ENCODE peak calls at places on chromosomes 16 and 17, in seven cellular contexts. One of them, this sample, is unnamed.

GRCh38 chr16:5186381-5186903 is 88.8 kb upstream of the EEF2KMT start:
- DNase-seq in cardiac fibroblast: no peak
- DNase-seq in GM13977: no peak
- DNase-seq in tibial nerve: no peak
- DNase-seq in HCT116: no peak
- DNase-seq in upper lobe of right lung: no peak
- DNase-seq in Calu3: no peak
- DNase-seq in this sample: no peak

GRCh38 chr17:16314859-16315258 is 38.4 kb downstream of the CENPV start:
- DNase-seq in GM13977: no peak
- DNase-seq in tibial nerve: no peak
- DNase-seq in cardiac fibroblast: no peak
- DNase-seq in Calu3: no peak
- DNase-seq in HCT116: no peak
- DNase-seq in upper lobe of right lung: no peak
- DNase-seq in this sample: no peak

GRCh38 chr16:3652373-3653037 is 2.0 kb upstream of the DNASE1 start:
- DNase-seq in cardiac fibroblast: no peak
- DNase-seq in Calu3: no peak
- DNase-seq in HCT116: no peak
- DNase-seq in upper lobe of right lung: peak
- DNase-seq in GM13977: no peak
- DNase-seq in tibial nerve: peak
- DNase-seq in this sample: no peak

GRCh38 chr16:74846714-74847113 is 72.1 kb upstream of the FA2H start:
- DNase-seq in GM13977: no peak
- DNase-seq in tibial nerve: no peak
- DNase-seq in HCT116: no peak
- DNase-seq in upper lobe of right lung: no peak
- DNase-seq in cardiac fibroblast: no peak
- DNase-seq in Calu3: no peak
- DNase-seq in this sample: no peak

GRCh38 chr17:53516643-53517042 is 306.1 kb upstream of the KIF2B start:
- DNase-seq in upper lobe of right lung: no peak
- DNase-seq in GM13977: no peak
- DNase-seq in tibial nerve: no peak
- DNase-seq in Calu3: peak
- DNase-seq in cardiac fibroblast: peak
- DNase-seq in HCT116: no peak
- DNase-seq in this sample: no peak

GRCh38 chr16:6684076-6684673 is 648.5 kb upstream of the RBFOX1 start:
- DNase-seq in HCT116: no peak
- DNase-seq in upper lobe of right lung: no peak
- DNase-seq in GM13977: no peak
- DNase-seq in Calu3: peak
- DNase-seq in cardiac fibroblast: no peak
- DNase-seq in tibial nerve: no peak
- DNase-seq in this sample: peak

GRCh38 chr16:53558665-53559064 is 55.7 kb upstream of the AKTIP start:
- DNase-seq in tibial nerve: no peak
- DNase-seq in HCT116: no peak
- DNase-seq in Calu3: no peak
- DNase-seq in cardiac fibroblast: no peak
- DNase-seq in GM13977: no peak
- DNase-seq in upper lobe of right lung: no peak
- DNase-seq in this sample: no peak

GRCh38 chr17:73340093-73340596 is 28.3 kb upstream of the CDC42EP4 start:
- DNase-seq in HCT116: peak
- DNase-seq in Calu3: peak
- DNase-seq in tibial nerve: no peak
- DNase-seq in cardiac fibroblast: peak
- DNase-seq in upper lobe of right lung: no peak
- DNase-seq in GM13977: no peak
- DNase-seq in this sample: no peak

GRCh38 chr17:64718058-64718457 is 56.0 kb upstream of the SMURF2 start:
- DNase-seq in GM13977: no peak
- DNase-seq in upper lobe of right lung: no peak
- DNase-seq in HCT116: no peak
- DNase-seq in Calu3: no peak
- DNase-seq in cardiac fibroblast: no peak
- DNase-seq in tibial nerve: no peak
- DNase-seq in this sample: no peak

GRCh38 chr17:42843358-42843934 is 934 bp upstream of the AOC2 start:
- DNase-seq in GM13977: peak
- DNase-seq in Calu3: peak
- DNase-seq in HCT116: peak
- DNase-seq in upper lobe of right lung: no peak
- DNase-seq in tibial nerve: no peak
- DNase-seq in cardiac fibroblast: peak
- DNase-seq in this sample: peak

GRCh38 chr17:76547183-76547641 is 7.4 kb downstream of the PRCD start:
- DNase-seq in cardiac fibroblast: peak
- DNase-seq in Calu3: peak
- DNase-seq in GM13977: peak
- DNase-seq in tibial nerve: no peak
- DNase-seq in upper lobe of right lung: no peak
- DNase-seq in HCT116: no peak
- DNase-seq in this sample: peak

GRCh38 chr16:22915003-22915402 is 101.0 kb downstream of the HS3ST2 start:
- DNase-seq in HCT116: no peak
- DNase-seq in Calu3: no peak
- DNase-seq in tibial nerve: no peak
- DNase-seq in cardiac fibroblast: no peak
- DNase-seq in GM13977: no peak
- DNase-seq in upper lobe of right lung: no peak
- DNase-seq in this sample: no peak

GRCh38 chr16:19831678-19832077 is 53.0 kb downstream of the GPRC5B start:
- DNase-seq in HCT116: no peak
- DNase-seq in tibial nerve: no peak
- DNase-seq in Calu3: peak
- DNase-seq in GM13977: no peak
- DNase-seq in cardiac fibroblast: peak
- DNase-seq in upper lobe of right lung: no peak
- DNase-seq in this sample: no peak

GRCh38 chr16:3715430-3715829 is 1.9 kb downstream of the TRAP1 start:
- DNase-seq in HCT116: no peak
- DNase-seq in GM13977: no peak
- DNase-seq in upper lobe of right lung: no peak
- DNase-seq in cardiac fibroblast: no peak
- DNase-seq in Calu3: no peak
- DNase-seq in tibial nerve: no peak
- DNase-seq in this sample: no peak

GRCh38 chr16:50024207-50024606 is 818 bp upstream of the CNEP1R1 start:
- DNase-seq in upper lobe of right lung: no peak
- DNase-seq in cardiac fibroblast: no peak
- DNase-seq in HCT116: no peak
- DNase-seq in tibial nerve: no peak
- DNase-seq in Calu3: no peak
- DNase-seq in GM13977: no peak
- DNase-seq in this sample: no peak

GRCh38 chr16:50024684-50025543 is at the start of gene CNEP1R1:
- DNase-seq in upper lobe of right lung: peak
- DNase-seq in cardiac fibroblast: peak
- DNase-seq in GM13977: peak
- DNase-seq in HCT116: peak
- DNase-seq in Calu3: peak
- DNase-seq in tibial nerve: peak
- DNase-seq in this sample: peak

GRCh38 chr16:50025544-50025931 is 513 bp downstream of the CNEP1R1 start:
- DNase-seq in HCT116: no peak
- DNase-seq in cardiac fibroblast: peak
- DNase-seq in upper lobe of right lung: no peak
- DNase-seq in GM13977: peak
- DNase-seq in tibial nerve: no peak
- DNase-seq in Calu3: no peak
- DNase-seq in this sample: peak

GRCh38 chr16:50023626-50024025 is 1.4 kb upstream of the CNEP1R1 start:
- DNase-seq in GM13977: no peak
- DNase-seq in tibial nerve: no peak
- DNase-seq in cardiac fibroblast: no peak
- DNase-seq in HCT116: no peak
- DNase-seq in Calu3: no peak
- DNase-seq in upper lobe of right lung: no peak
- DNase-seq in this sample: no peak

GRCh38 chr16:50021509-50021908 is 3.5 kb upstream of the CNEP1R1 start:
- DNase-seq in tibial nerve: no peak
- DNase-seq in cardiac fibroblast: peak
- DNase-seq in HCT116: no peak
- DNase-seq in Calu3: no peak
- DNase-seq in upper lobe of right lung: no peak
- DNase-seq in GM13977: peak
- DNase-seq in this sample: no peak
- TF ChIP-seq CTCF in tibial nerve: no peak
- TF ChIP-seq CTCF in cardiac fibroblast: peak
- TF ChIP-seq CTCF in HCT116: no peak
- TF ChIP-seq CTCF in Calu3: no peak
- TF ChIP-seq CTCF in upper lobe of right lung: peak
- TF ChIP-seq CTCF in GM13977: peak
- TF ChIP-seq CTCF in this sample: no peak

GRCh38 chr16:81752876-81753227 is 26.2 kb upstream of the PLCG2 start:
- DNase-seq in tibial nerve: no peak
- DNase-seq in cardiac fibroblast: no peak
- DNase-seq in Calu3: no peak
- DNase-seq in HCT116: no peak
- DNase-seq in GM13977: no peak
- DNase-seq in upper lobe of right lung: no peak
- DNase-seq in this sample: no peak

GRCh38 chr16:81755915-81756644 is 23.0 kb upstream of the PLCG2 start:
- DNase-seq in Calu3: no peak
- DNase-seq in upper lobe of right lung: no peak
- DNase-seq in GM13977: no peak
- DNase-seq in cardiac fibroblast: peak
- DNase-seq in HCT116: no peak
- DNase-seq in tibial nerve: no peak
- DNase-seq in this sample: no peak

GRCh38 chr16:81754810-81755209 is 24.3 kb upstream of the PLCG2 start:
- DNase-seq in tibial nerve: no peak
- DNase-seq in Calu3: no peak
- DNase-seq in HCT116: no peak
- DNase-seq in upper lobe of right lung: no peak
- DNase-seq in cardiac fibroblast: no peak
- DNase-seq in GM13977: no peak
- DNase-seq in this sample: no peak

DNA sequence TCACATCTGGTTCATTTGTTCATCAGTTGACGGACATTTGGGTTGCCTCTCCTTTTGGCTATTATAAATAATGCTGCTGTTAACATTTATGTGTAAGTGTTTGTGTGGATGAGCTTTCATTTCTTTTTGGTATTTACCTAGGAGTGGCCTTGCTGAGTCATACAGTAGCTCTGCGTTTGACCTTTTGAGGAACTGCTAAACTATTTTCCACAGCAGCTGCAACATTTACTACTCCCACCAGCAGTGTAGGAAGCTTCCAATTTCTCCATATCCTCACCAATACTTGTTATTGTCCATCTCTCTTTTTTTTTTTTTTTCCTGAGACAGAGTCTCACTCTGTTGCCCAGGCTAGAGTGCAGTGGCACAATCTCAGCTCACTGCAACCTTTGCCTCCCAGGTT is 20.7 kb upstream of the PLCG2 start:
- DNase-seq in Calu3: peak
- DNase-seq in GM13977: no peak
- DNase-seq in HCT116: peak
- DNase-seq in tibial nerve: no peak
- DNase-seq in upper lobe of right lung: no peak
- DNase-seq in cardiac fibroblast: peak
- DNase-seq in this sample: no peak
- TF ChIP-seq CTCF in Calu3: no peak
- TF ChIP-seq CTCF in GM13977: no peak
- TF ChIP-seq CTCF in HCT116: no peak
- TF ChIP-seq CTCF in tibial nerve: no peak
- TF ChIP-seq CTCF in upper lobe of right lung: no peak
- TF ChIP-seq CTCF in cardiac fibroblast: no peak
- TF ChIP-seq CTCF in this sample: no peak

GRCh38 chr16:11876306-11876705 is 25.0 kb upstream of the RSL1D1 start:
- DNase-seq in Calu3: no peak
- DNase-seq in upper lobe of right lung: peak
- DNase-seq in HCT116: no peak
- DNase-seq in cardiac fibroblast: no peak
- DNase-seq in tibial nerve: no peak
- DNase-seq in GM13977: no peak
- DNase-seq in this sample: no peak

GRCh38 chr16:11884035-11884434 is 31.7 kb downstream of the GSPT1 start:
- DNase-seq in cardiac fibroblast: no peak
- DNase-seq in tibial nerve: no peak
- DNase-seq in upper lobe of right lung: no peak
- DNase-seq in HCT116: no peak
- DNase-seq in Calu3: no peak
- DNase-seq in GM13977: no peak
- DNase-seq in this sample: no peak

GRCh38 chr16:11875721-11876120 is 24.4 kb upstream of the RSL1D1 start:
- DNase-seq in GM13977: no peak
- DNase-seq in tibial nerve: no peak
- DNase-seq in HCT116: no peak
- DNase-seq in upper lobe of right lung: no peak
- DNase-seq in Calu3: no peak
- DNase-seq in cardiac fibroblast: no peak
- DNase-seq in this sample: no peak

GRCh38 chr16:11877374-11877773 is 26.0 kb upstream of the RSL1D1 start:
- DNase-seq in Calu3: no peak
- DNase-seq in upper lobe of right lung: no peak
- DNase-seq in cardiac fibroblast: peak
- DNase-seq in tibial nerve: no peak
- DNase-seq in HCT116: no peak
- DNase-seq in GM13977: no peak
- DNase-seq in this sample: no peak

DNA sequence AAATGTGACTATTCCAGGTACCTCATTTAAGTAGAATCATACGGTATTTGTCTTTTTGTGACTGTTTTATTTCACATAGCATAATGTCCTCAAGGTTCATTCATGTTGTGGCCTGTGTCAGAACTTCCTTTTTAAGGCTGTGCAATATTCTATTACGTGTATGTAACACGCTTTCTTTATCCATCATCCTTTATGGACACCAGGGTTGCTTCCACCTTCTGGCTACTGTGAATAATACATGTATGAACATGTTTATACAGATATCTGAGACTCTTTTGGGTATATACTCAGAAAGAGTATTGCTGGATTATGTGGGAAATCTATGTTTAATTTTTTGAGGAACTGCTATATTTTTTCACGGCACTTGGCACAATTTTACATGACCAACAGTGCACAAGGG is 28.7 kb upstream of the RSL1D1 start:
- DNase-seq in tibial nerve: no peak
- DNase-seq in GM13977: no peak
- DNase-seq in Calu3: no peak
- DNase-seq in upper lobe of right lung: no peak
- DNase-seq in HCT116: no peak
- DNase-seq in cardiac fibroblast: no peak
- DNase-seq in this sample: no peak
- TF ChIP-seq CTCF in tibial nerve: no peak
- TF ChIP-seq CTCF in GM13977: no peak
- TF ChIP-seq CTCF in Calu3: no peak
- TF ChIP-seq CTCF in upper lobe of right lung: no peak
- TF ChIP-seq CTCF in HCT116: no peak
- TF ChIP-seq CTCF in cardiac fibroblast: no peak
- TF ChIP-seq CTCF in this sample: no peak

DNA sequence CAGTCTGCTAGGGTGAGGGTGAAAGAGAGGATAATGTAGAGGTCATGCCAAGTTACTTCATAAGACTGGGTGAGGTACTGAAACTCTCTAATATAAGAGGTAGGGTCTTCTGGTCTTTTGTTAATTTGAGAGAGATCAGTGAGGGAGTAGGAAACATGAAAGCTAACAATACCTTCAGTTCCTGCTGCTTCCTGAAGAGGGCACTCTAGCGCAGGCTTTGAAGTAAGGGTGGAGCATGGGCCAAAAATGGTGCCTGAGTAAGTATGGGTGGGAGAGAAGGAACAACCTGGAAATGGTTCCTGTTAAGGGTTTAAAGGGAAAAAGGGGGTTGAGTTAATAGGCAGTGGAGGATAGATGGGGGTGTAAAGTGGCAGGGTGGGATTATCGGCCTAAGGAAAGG is 2449.5 kb downstream of the TP53TG3F start:
- DNase-seq in Calu3: no peak
- DNase-seq in tibial nerve: no peak
- DNase-seq in HCT116: peak
- DNase-seq in upper lobe of right lung: no peak
- DNase-seq in GM13977: no peak
- DNase-seq in cardiac fibroblast: no peak
- DNase-seq in this sample: no peak
- TF ChIP-seq CTCF in Calu3: no peak
- TF ChIP-seq CTCF in tibial nerve: no peak
- TF ChIP-seq CTCF in HCT116: peak
- TF ChIP-seq CTCF in upper lobe of right lung: no peak
- TF ChIP-seq CTCF in GM13977: peak
- TF ChIP-seq CTCF in cardiac fibroblast: no peak
- TF ChIP-seq CTCF in this sample: no peak

This sample was measured in GM13976.